ENCODE peak calls at places on chromosomes 16 and 17, in seven cellular contexts. Z is CD8-positive, alpha-beta T cell; O is ovary; K is HFFc6; H is PC-3; M is neural crest cell; F is heart right ventricle. B is an unnamed sample.

GRCh38 chr16:14301150-14302030 is 230.3 kb downstream of the MRTFB start:
- DNase-seq in Z (no peak), M (no peak), K (no peak), F (peak), H (peak), O (peak), B (no peak)

GRCh38 chr17:82949361-82949760 is 109.5 kb upstream of the ZNF750 start:
- DNase-seq in F (no peak), O (no peak), Z (no peak), M (no peak), K (no peak), H (no peak), B (no peak)

GRCh38 chr16:80683646-80684045 is 120.8 kb downstream of the CDYL2 start:
- DNase-seq in K (no peak), Z (no peak), F (no peak), H (no peak), M (no peak), O (no peak), B (no peak)

GRCh38 chr17:28751600-28752366 is 8.0 kb downstream of the TRAF4 start:
- DNase-seq in H (no peak), M (no peak), O (no peak), F (no peak), Z (no peak), K (no peak), B (no peak)

GRCh38 chr16:35181422-35182030 is 1722.1 kb downstream of the TP53TG3F start:
- DNase-seq in M (no peak), K (no peak), F (no peak), H (no peak), O (no peak), Z (no peak), B (no peak)

GRCh38 chr17:48835971-48836370 is 5.1 kb downstream of the CALCOCO2 start:
- DNase-seq in Z (no peak), M (no peak), F (no peak), H (peak), O (no peak), K (no peak), B (no peak)

GRCh38 chr16:66154801-66155200 is 211.7 kb upstream of the CDH5 start:
- DNase-seq in H (no peak), Z (no peak), K (no peak), F (no peak), O (no peak), M (no peak), B (no peak)

GRCh38 chr17:47791025-47791424 is 30.6 kb downstream of the OSBPL7 start:
- DNase-seq in Z (no peak), O (no peak), H (no peak), M (no peak), K (no peak), F (no peak), B (no peak)

GRCh38 chr17:72863511-72864175 is 228.8 kb downstream of the SLC39A11 start:
- DNase-seq in K (no peak), H (no peak), F (no peak), M (no peak), O (no peak), Z (no peak), B (no peak)

GRCh38 chr17:19371259-19372003 is 6.9 kb upstream of the MAPK7 start:
- DNase-seq in K (no peak), O (no peak), Z (no peak), H (no peak), M (no peak), F (no peak), B (no peak)

GRCh38 chr17:47252209-47252608 is 1.4 kb upstream of the ITGB3 start:
- DNase-seq in H (no peak), Z (no peak), O (no peak), K (peak), M (no peak), F (no peak), B (no peak)

GRCh38 chr17:36892112-36892838 is 45.0 kb upstream of the LHX1 start:
- DNase-seq in Z (no peak), F (no peak), K (no peak), H (peak), O (no peak), M (no peak), B (no peak)

GRCh38 chr16:88062341-88062861 is 111.2 kb downstream of the BANP start:
- DNase-seq in O (peak), M (no peak), H (no peak), K (peak), Z (no peak), F (no peak), B (no peak)

GRCh38 chr16:81232740-81233367 is 5.6 kb upstream of the BCO1 start:
- DNase-seq in H (no peak), O (no peak), K (no peak), Z (no peak), F (no peak), M (no peak), B (no peak)

GRCh38 chr17:77778636-77779524 is 179.6 kb upstream of the TNRC6C start:
- DNase-seq in O (no peak), Z (no peak), F (peak), H (no peak), K (no peak), M (no peak), B (no peak)

GRCh38 chr17:44569459-44569858 is 12.2 kb downstream of the FZD2 start:
- DNase-seq in H (no peak), M (no peak), K (no peak), F (no peak), Z (no peak), O (no peak), B (no peak)

GRCh38 chr17:62670202-62670821 is 42.8 kb downstream of the MRC2 start:
- DNase-seq in O (no peak), Z (no peak), M (no peak), F (no peak), K (no peak), H (no peak), B (no peak)

GRCh38 chr17:75570034-75570676 is 17.4 kb upstream of the MYO15B start:
- DNase-seq in Z (no peak), F (no peak), H (no peak), O (no peak), M (no peak), K (no peak), B (no peak)

GRCh38 chr17:80861892-80862291 is 129.7 kb upstream of the CHMP6 start:
- DNase-seq in O (no peak), Z (peak), H (no peak), K (no peak), M (peak), F (peak), B (no peak)

GRCh38 chr16:81385031-81385756 is 59.4 kb upstream of the CMIP start:
- DNase-seq in O (no peak), M (no peak), H (no peak), K (no peak), F (no peak), Z (no peak), B (no peak)

GRCh38 chr17:20189322-20189721 is 180.2 kb downstream of the SPECC1 start:
- DNase-seq in M (peak), O (no peak), Z (no peak), F (no peak), H (peak), K (peak), B (no peak)

GRCh38 chr16:74951676-74952075 is 33.2 kb downstream of the WDR59 start:
- DNase-seq in Z (no peak), M (no peak), F (no peak), K (no peak), O (no peak), H (no peak), B (no peak)

GRCh38 chr16:62038225-62038624 is 2.0 kb upstream of the CDH8 start:
- DNase-seq in H (peak), O (no peak), Z (no peak), K (no peak), M (no peak), F (no peak), B (no peak)

GRCh38 chr16:13376174-13376573 is 474.8 kb downstream of the SHISA9 start:
- DNase-seq in H (no peak), Z (no peak), F (no peak), M (no peak), O (no peak), K (no peak), B (no peak)

GRCh38 chr17:27533874-27534815 is 77.9 kb downstream of the KSR1 start:
- DNase-seq in O (no peak), Z (no peak), F (no peak), K (peak), M (no peak), H (peak), B (no peak)

GRCh38 chr16:89358030-89359005 is 132.0 kb downstream of the ANKRD11 start:
- DNase-seq in Z (peak), K (no peak), M (no peak), H (no peak), F (no peak), O (no peak), B (no peak)

GRCh38 chr17:42720996-42721583 is 23.8 kb downstream of the EZH1 start:
- DNase-seq in M (peak), F (peak), Z (no peak), O (no peak), K (peak), H (peak), B (no peak)

GRCh38 chr16:66858740-66859396 is 14.7 kb downstream of the CA7 start:
- DNase-seq in O (no peak), K (peak), Z (no peak), H (peak), M (no peak), F (peak), B (no peak)

GRCh38 chr16:73047536-73048291 is at the start of gene ZFHX3:
- DNase-seq in M (peak), F (peak), Z (peak), O (peak), H (peak), K (peak), B (peak)

GRCh38 chr17:33751702-33752065 is 458.6 kb upstream of the ASIC2 start:
- DNase-seq in F (no peak), O (no peak), H (no peak), Z (no peak), M (no peak), K (no peak), B (no peak)

GRCh38 chr17:38852771-38853291 is 690 bp downstream of the RPL23 start:
- DNase-seq in H (no peak), Z (no peak), K (no peak), F (no peak), M (no peak), O (no peak), B (no peak)

GRCh38 chr17:4362141-4362540 is 4.3 kb downstream of the UBE2G1 start:
- DNase-seq in H (peak), Z (no peak), F (no peak), O (no peak), K (no peak), M (no peak), B (no peak)
- TF ChIP-seq CTCF in H (peak), Z (no peak), F (no peak), O (no peak), K (no peak), M (no peak), B (no peak)

DNA sequence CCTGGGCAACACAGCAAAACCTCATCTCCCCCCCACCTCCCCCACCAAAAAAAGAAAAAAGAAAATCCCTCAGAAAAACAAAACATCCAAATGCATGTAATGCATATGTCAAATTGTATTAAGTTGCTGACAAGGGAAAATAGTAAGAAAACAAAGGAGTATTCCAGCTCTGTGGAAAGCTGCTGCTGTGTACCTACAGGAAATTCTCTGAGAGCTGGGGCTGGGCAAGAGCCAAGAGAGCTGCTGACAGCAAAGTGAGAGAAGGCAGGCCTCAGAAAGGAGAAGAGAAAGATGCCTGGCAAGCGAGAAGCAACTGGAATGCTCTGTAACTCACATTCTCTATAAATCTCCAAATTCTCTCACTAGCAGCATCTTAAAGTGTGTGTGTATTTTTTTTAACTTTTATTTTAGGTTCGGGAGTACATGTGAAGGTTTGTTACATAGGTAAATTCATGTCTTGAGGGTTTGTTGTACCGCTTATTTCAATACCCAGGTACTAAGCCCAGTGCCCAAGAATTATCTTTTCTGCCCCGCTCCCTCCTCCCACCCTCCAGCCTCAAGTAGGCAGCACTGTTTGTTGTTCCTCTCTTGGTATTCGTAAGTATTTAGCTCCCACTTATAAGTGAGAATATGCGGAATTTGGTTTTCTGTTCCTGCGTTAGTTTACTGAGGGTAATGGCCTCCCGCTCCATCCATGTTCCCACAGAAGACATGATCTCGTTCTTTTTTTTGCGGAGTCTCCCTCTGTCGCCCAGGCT is 24.4 kb downstream of the CNTROB start:
- DNase-seq in Z (no peak), M (no peak), F (peak), O (peak), K (no peak), H (no peak), B (no peak)
- TF ChIP-seq CTCF in Z (no peak), M (no peak), F (no peak), O (no peak), K (no peak), H (no peak), B (no peak)

GRCh38 chr17:59899099-59899498 is 6.2 kb downstream of the RPS6KB1 start:
- DNase-seq in H (no peak), M (no peak), F (no peak), K (peak), O (no peak), Z (no peak), B (no peak)
- TF ChIP-seq CTCF in H (no peak), M (no peak), F (no peak), K (peak), O (no peak), Z (no peak), B (no peak)

GRCh38 chr17:40301315-40301714 is 7.7 kb upstream of the RARA start:
- DNase-seq in O (no peak), F (no peak), Z (no peak), M (no peak), H (peak), K (no peak), B (no peak)
- TF ChIP-seq CTCF in O (no peak), F (peak), Z (no peak), M (peak), H (peak), K (peak), B (peak)

GRCh38 chr16:49703494-49703893 is 152.4 kb downstream of the ZNF423 start:
- DNase-seq in F (no peak), M (no peak), Z (no peak), O (no peak), K (no peak), H (no peak), B (no peak)

GRCh38 chr16:49700928-49701685 is 154.8 kb downstream of the ZNF423 start:
- DNase-seq in K (no peak), Z (no peak), F (no peak), H (no peak), M (no peak), O (peak), B (no peak)

GRCh38 chr16:49706620-49707355 is 149.1 kb downstream of the ZNF423 start:
- DNase-seq in F (no peak), Z (no peak), O (no peak), H (no peak), M (no peak), K (no peak), B (no peak)

GRCh38 chr16:49701867-49702494 is 153.9 kb downstream of the ZNF423 start:
- DNase-seq in K (no peak), M (peak), O (peak), F (peak), H (no peak), Z (no peak), B (no peak)

DNA sequence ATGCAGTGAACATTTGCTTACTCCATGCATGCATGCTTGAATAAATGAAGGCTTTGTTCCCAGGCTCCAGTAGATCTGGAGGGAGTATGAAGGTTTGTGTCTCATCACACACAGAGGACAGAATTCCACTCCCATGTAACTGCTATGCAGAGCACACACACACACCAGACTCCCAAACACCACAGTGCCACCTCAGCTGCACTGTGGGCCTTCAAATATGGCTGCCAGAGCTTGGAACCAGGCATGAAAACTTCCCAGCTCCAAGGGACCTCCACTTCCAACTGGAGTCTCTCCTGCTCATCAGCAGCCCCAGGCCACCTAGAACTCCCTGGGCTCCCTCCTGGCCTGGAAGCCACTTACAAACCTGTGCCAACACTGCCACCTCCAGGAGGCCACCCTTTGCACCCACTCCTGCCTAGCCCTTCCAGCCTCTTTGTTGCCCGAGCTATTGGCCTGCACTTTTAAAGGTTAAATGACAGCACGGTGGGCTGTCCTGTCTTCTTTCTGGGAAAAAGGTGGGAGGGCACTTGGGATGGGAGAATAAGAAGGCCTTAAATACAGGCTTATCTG is 151.2 kb downstream of the ZNF423 start:
- DNase-seq in Z (no peak), H (no peak), M (no peak), O (no peak), K (no peak), F (no peak), B (no peak)
- TF ChIP-seq CTCF in Z (no peak), H (no peak), M (no peak), O (no peak), K (no peak), F (no peak), B (no peak)

GRCh38 chr16:7086842-7087616 is 245.6 kb upstream of the RBFOX1 start:
- DNase-seq in M (peak), F (peak), H (peak), Z (no peak), K (no peak), O (no peak), B (peak)
- TF ChIP-seq CTCF in M (peak), F (peak), H (peak), Z (no peak), K (no peak), O (no peak), B (peak)

B was measured in progenitor cell of endocrine pancreas.